ENCODE peak calls at places on chromosomes 3 and 15, in ten cellular contexts. P, O, U, I, N, T, V, W, K and F are unnamed samples. For H3K27me3, the result is how much of the 10 kb centered on the place peaks cover.

GRCh38 chr3:42118762-42119361 is 27.7 kb downstream of the TRAK1 start:
- DNase-seq in K (peak), T (peak), O (no peak), P (peak), V (no peak), U (peak), W (no peak), I (peak), N (no peak), F (peak)

GRCh38 chr3:98223907-98224672 is 40.0 kb upstream of the OR5H6 start:
- DNase-seq in V (no peak), O (no peak), K (no peak), I (no peak), U (no peak), N (no peak), T (no peak), P (no peak), W (no peak), F (no peak)

GRCh38 chr3:126394179-126394976 is at the start of gene CFAP100:
- DNase-seq in N (peak), W (peak), P (peak), T (peak), V (peak), K (peak), O (no peak), U (peak), I (no peak), F (no peak)

GRCh38 chr15:99729920-99730319 is 3.3 kb downstream of the LYSMD4 start:
- DNase-seq in O (no peak), P (no peak), N (no peak), I (no peak), W (no peak), K (peak), T (peak), V (no peak), U (peak), F (peak)

GRCh38 chr3:2354702-2355101 is 256.0 kb downstream of the CNTN4 start:
- DNase-seq in I (no peak), K (no peak), O (no peak), P (no peak), W (no peak), N (no peak), U (no peak), V (no peak), T (peak), F (no peak)

GRCh38 chr3:192957441-192957951 is 39.8 kb upstream of the MB21D2 start:
- DNase-seq in K (no peak), V (no peak), T (no peak), I (no peak), N (peak), W (no peak), U (peak), O (peak), P (no peak), F (no peak)

GRCh38 chr15:68151277-68151676 is 53.9 kb downstream of the CALML4 start:
- DNase-seq in P (no peak), V (no peak), U (no peak), W (no peak), O (no peak), I (no peak), K (no peak), T (no peak), N (no peak), F (no peak)

GRCh38 chr3:15207836-15208504 is 1.9 kb downstream of the CAPN7 start:
- DNase-seq in N (no peak), V (no peak), T (no peak), I (no peak), O (no peak), W (no peak), K (no peak), U (peak), P (no peak), F (no peak)

GRCh38 chr3:154184582-154184981 is 63.4 kb downstream of the ARHGEF26 start:
- DNase-seq in U (no peak), P (no peak), T (no peak), W (no peak), I (no peak), V (no peak), O (no peak), K (no peak), N (no peak), F (no peak)

GRCh38 chr15:58684751-58685150 is 64.8 kb downstream of the ADAM10 start:
- DNase-seq in V (no peak), N (no peak), W (no peak), P (no peak), U (no peak), I (no peak), K (no peak), O (no peak), T (no peak), F (no peak)

DNA sequence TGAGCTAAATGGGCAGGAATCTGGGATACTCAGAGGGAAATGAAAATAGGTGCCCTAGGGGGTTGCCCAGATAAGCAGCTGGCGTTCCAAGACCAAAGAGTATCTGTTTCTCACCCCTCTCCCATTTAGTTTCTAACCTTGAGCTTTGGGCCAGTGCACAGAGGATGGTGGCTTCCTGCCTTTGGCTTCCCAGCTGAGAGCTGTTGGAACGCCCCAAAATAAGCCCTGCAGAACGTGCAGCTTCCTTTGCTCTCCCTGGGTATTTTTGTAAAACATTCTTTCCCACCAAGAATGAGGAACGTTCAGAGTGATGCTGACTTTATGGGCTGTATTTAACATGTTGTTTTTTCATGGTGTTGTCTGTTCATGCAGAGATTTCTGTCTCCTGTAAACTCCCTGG is 63.7 kb downstream of the LPP start:
- DNase-seq in T (no peak), N (no peak), O (no peak), V (no peak), P (no peak), I (no peak), U (no peak), K (no peak), W (no peak), F (no peak)
- TF ChIP-seq POLR2AphosphoS5 in T (no peak), N (no peak), O (no peak), V (no peak), P (no peak), I (no peak), U (no peak), K (no peak), W (no peak), F (no peak)

GRCh38 chr15:73110246-73110645 is 58.0 kb downstream of the NEO1 start:
- DNase-seq in V (no peak), I (no peak), N (no peak), O (no peak), K (no peak), W (no peak), T (no peak), U (no peak), P (no peak), F (no peak)

GRCh38 chr15:73120269-73120668 is 68.0 kb downstream of the NEO1 start:
- DNase-seq in W (no peak), V (no peak), K (no peak), U (no peak), I (no peak), P (no peak), O (no peak), T (no peak), N (no peak), F (no peak)

GRCh38 chr15:73114064-73114463 is 61.8 kb downstream of the NEO1 start:
- DNase-seq in U (no peak), T (peak), W (no peak), O (no peak), K (no peak), P (no peak), I (no peak), N (no peak), V (no peak), F (no peak)

GRCh38 chr15:73116164-73116563 is 63.9 kb downstream of the NEO1 start:
- DNase-seq in W (no peak), K (no peak), O (no peak), P (no peak), N (no peak), U (no peak), T (no peak), V (no peak), I (no peak), F (no peak)
- TF ChIP-seq CTCF in W (no peak), K (no peak), O (no peak), P (no peak), N (no peak), U (no peak), T (no peak), V (no peak), I (no peak), F (no peak)

DNA sequence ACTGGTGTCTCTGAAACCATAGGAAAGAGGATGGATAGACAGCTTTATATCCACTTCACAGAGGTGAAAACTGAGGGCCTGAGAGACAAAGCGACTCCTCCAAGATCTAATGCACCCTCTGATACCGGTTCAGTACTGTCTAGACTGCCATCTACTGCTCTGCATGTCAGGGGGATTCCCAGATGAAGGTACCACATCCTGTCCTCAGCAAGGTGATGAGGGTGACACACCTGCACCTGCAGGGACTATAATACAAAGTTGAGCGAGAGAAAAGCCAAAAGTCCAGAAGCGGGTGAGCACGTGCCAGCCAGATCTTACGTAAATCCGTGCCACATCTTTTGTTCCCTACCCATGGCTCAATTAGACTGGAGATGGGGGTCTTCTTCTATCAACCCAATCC is 32.5 kb upstream of the HES1 start:
- DNase-seq in P (no peak), I (no peak), T (no peak), K (no peak), V (no peak), N (no peak), U (no peak), W (no peak), O (no peak), F (no peak)
- H3K27me3 ChIP-seq in P (under half), I (under half), T (under half), K (under half), V (under half), N (under half), U (under half), W (under half), O (under half), F (under half)

DNA sequence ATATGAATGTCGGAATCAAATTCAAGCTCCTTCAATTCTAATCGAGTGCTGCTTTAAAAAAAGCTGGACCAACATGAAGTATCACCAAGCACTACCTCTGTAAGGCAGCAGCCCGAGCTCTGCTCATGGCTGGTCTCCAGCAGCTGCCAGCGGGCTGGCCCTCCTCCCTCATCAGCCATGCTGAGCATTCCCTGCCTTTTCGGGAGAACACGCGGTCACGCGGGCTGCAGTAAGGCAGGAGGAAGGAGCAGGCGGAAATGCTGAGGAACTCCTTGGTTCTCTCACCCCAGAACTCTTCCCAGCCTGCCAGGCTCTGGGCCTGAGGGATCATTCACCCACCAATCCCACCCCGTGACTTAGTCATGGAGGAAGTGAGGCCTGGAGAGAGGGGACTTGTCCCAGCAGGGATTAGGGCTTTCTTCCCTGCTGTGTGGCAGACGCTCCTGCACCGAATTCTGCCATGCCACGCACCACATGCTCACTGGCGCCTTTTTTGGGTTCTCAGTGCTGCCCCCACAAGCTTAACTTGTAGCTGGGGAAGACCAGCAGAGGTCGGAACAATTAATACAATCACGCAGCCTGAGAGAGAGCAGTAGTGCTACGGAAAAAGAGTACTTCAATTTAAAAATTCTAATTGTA is 42.9 kb upstream of the RPL32 start:
- DNase-seq in N (peak), I (no peak), U (no peak), T (no peak), K (no peak), W (no peak), P (no peak), V (no peak), O (no peak), F (no peak)
- TF ChIP-seq POLR2AphosphoS5 in N (peak), I (no peak), U (no peak), T (no peak), K (no peak), W (no peak), P (no peak), V (no peak), O (no peak), F (no peak)

GRCh38 chr3:111713833-111714232 is 118.7 kb upstream of the ZBED2 start:
- DNase-seq in T (no peak), O (no peak), U (no peak), V (no peak), W (no peak), I (no peak), K (no peak), P (no peak), N (no peak), F (no peak)

GRCh38 chr3:111717601-111718000 is 122.5 kb upstream of the ZBED2 start:
- DNase-seq in I (peak), U (peak), P (peak), W (peak), V (peak), T (peak), O (peak), K (peak), N (peak), F (peak)

GRCh38 chr3:111715911-111716523 is 120.9 kb upstream of the ZBED2 start:
- DNase-seq in P (no peak), W (peak), V (no peak), I (peak), T (peak), K (peak), O (peak), N (no peak), U (peak), F (peak)

GRCh38 chr3:111712294-111713180 is 117.4 kb upstream of the ZBED2 start:
- DNase-seq in W (no peak), V (peak), N (peak), I (no peak), K (no peak), P (no peak), T (no peak), O (no peak), U (no peak), F (no peak)

DNA sequence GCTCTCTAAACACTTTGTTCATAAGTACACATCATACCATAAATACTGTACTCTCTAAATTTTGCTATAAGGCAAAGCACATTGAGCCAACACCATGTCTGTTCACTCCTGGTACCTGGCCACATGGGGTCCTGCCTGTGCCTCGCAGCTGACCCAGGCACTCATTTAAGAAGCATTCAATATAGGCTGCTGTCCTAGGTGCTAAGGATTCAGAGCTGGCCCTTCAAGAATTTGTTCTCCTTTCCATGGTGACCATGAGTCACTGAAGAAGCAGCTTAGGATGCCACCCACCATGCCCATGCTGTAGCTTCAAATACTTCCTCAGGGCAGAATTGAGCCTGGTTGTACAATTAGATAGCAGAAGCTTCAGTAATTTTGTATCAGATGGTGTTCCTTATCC is 119.2 kb upstream of the ZBED2 start:
- DNase-seq in V (no peak), I (no peak), P (no peak), U (no peak), T (peak), W (no peak), K (no peak), N (no peak), O (no peak), F (no peak)
- TF ChIP-seq CTCF in V (no peak), I (no peak), P (no peak), U (no peak), T (no peak), W (peak), K (no peak), N (no peak), O (no peak), F (no peak)